ENCODE peak calls at places on chromosomes 1 and 21, in ten cellular contexts. D is cardiac muscle cell, Q is uterus, J is fibroblast of pulmonary artery, K is DND-41, X is Panc1, Y is lung, T is GM06990, H is RWPE2, M is AG04450. L is an unnamed sample.

GRCh38 chr1:195763907-195764183 is 844.4 kb downstream of the KCNT2 start:
- DNase-seq in D (no peak), Q (no peak), J (no peak), K (no peak), X (no peak), Y (no peak), T (no peak), H (no peak), M (no peak), L (no peak)

GRCh38 chr1:57235782-57236181 is 188.1 kb downstream of the DAB1 start:
- DNase-seq in D (no peak), Q (no peak), J (no peak), K (no peak), X (no peak), Y (no peak), T (no peak), H (no peak), M (no peak), L (no peak)

GRCh38 chr1:198491028-198491427 is 49.5 kb downstream of the ATP6V1G3 start:
- DNase-seq in D (no peak), Q (no peak), J (no peak), K (no peak), X (no peak), Y (no peak), T (no peak), H (no peak), M (no peak), L (no peak)

GRCh38 chr1:171780583-171781166 is 785 bp upstream of the METTL13 start:
- DNase-seq in D (no peak), Q (no peak), J (no peak), K (peak; percentile 31), X (no peak), Y (no peak), T (no peak), H (no peak), M (no peak), L (no peak)

GRCh38 chr21:35354078-35354477 is 305.0 kb upstream of the RUNX1 start:
- DNase-seq in D (no peak), Q (no peak), J (no peak), K (no peak), X (no peak), Y (no peak), T (no peak), H (no peak), M (no peak), L (no peak)

GRCh38 chr21:41737656-41738324 is 29.1 kb downstream of the RIPK4 start:
- DNase-seq in D (no peak), Q (no peak), J (no peak), K (no peak), X (no peak), Y (no peak), T (no peak), H (no peak), M (no peak), L (no peak)

GRCh38 chr1:29388884-29389283 is 152.6 kb downstream of the PTPRU start:
- DNase-seq in D (no peak), Q (no peak), J (no peak), K (no peak), X (no peak), Y (no peak), T (no peak), H (no peak), M (no peak), L (no peak)

GRCh38 chr1:184379111-184379752 is 7.6 kb upstream of the C1orf21 start:
- DNase-seq in D (no peak), Q (no peak), J (no peak), K (no peak), X (no peak), Y (no peak), T (no peak), H (no peak), M (no peak), L (peak; percentile 14)

GRCh38 chr1:42201986-42202385 is 37.4 kb upstream of the GUCA2A start:
- DNase-seq in D (no peak), Q (no peak), J (no peak), K (no peak), X (no peak), Y (no peak), T (no peak), H (no peak), M (no peak), L (no peak)
- H3K4me3 ChIP-seq in D (no peak overlapping the region), Q (no peak overlapping the region), J (no peak overlapping the region), K (no peak overlapping the region), X (no peak overlapping the region), Y (no peak overlapping the region), T (no peak overlapping the region), H (no peak overlapping the region), M (no peak overlapping the region), L (no peak overlapping the region)

GRCh38 chr1:207050768-207051614 is at the start of gene YOD1:
- DNase-seq in D (peak; percentile 94), Q (peak; percentile 91), J (peak; percentile 95), K (peak; percentile 83), X (peak; percentile 88), Y (peak; percentile 94), T (peak; percentile 88), H (peak; percentile 89), M (peak; percentile 80), L (peak; percentile 95)

GRCh38 chr1:207051615-207051943 is 571 bp upstream of the YOD1 start:
- DNase-seq in D (no peak), Q (no peak), J (no peak), K (no peak), X (no peak), Y (no peak), T (no peak), H (no peak), M (no peak), L (no peak)

GRCh38 chr1:207054476-207054875 is 1.4 kb downstream of the PFKFB2 start:
- DNase-seq in D (no peak), Q (no peak), J (no peak), K (no peak), X (no peak), Y (no peak), T (no peak), H (no peak), M (no peak), L (peak; percentile 36)

GRCh38 chr1:207050428-207050767 is 610 bp downstream of the YOD1 start:
- DNase-seq in D (no peak), Q (peak; percentile 30), J (no peak), K (peak; percentile 31), X (no peak), Y (no peak), T (no peak), H (no peak), M (no peak), L (no peak)

GRCh38 chr1:207052736-207053545 is at the start of gene PFKFB2:
- DNase-seq in D (peak; percentile 95), Q (peak; percentile 97), J (peak; percentile 96), K (peak; percentile 80), X (peak; percentile 93), Y (peak; percentile 99), T (peak; percentile 89), H (peak; percentile 100), M (peak; percentile 69), L (peak; percentile 93)
- TF ChIP-seq CTCF in D (no peak), Q (peak; percentile 31), J (no peak), K (no peak), X (no peak), Y (no peak), T (no peak), H (peak; percentile 17), M (no peak), L (peak; percentile 6)

GRCh38 chr1:15153184-15153841 is at the start of gene TMEM51:
- DNase-seq in D (peak; percentile 75), Q (peak; percentile 47), J (peak; percentile 64), K (no peak), X (no peak), Y (peak; percentile 62), T (no peak), H (peak; percentile 75), M (no peak), L (no peak)

GRCh38 chr1:15151377-15151806 is 2.2 kb upstream of the TMEM51 start:
- DNase-seq in D (no peak), Q (no peak), J (no peak), K (no peak), X (no peak), Y (no peak), T (no peak), H (no peak), M (no peak), L (no peak)

GRCh38 chr1:15152318-15153183 is 996 bp upstream of the TMEM51 start:
- DNase-seq in D (peak; percentile 91), Q (peak; percentile 83), J (peak; percentile 89), K (no peak), X (peak; percentile 69), Y (peak; percentile 83), T (no peak), H (peak; percentile 85), M (peak; percentile 74), L (peak; percentile 48)

GRCh38 chr1:15150376-15150775 is 3.2 kb upstream of the TMEM51 start:
- DNase-seq in D (no peak), Q (no peak), J (no peak), K (no peak), X (no peak), Y (no peak), T (no peak), H (no peak), M (no peak), L (no peak)

GRCh38 chr1:15151871-15152270 is 1.7 kb upstream of the TMEM51 start:
- DNase-seq in D (no peak), Q (no peak), J (no peak), K (no peak), X (no peak), Y (no peak), T (no peak), H (no peak), M (no peak), L (no peak)
- H3K4me3 ChIP-seq in D (peak overlapping the region; percentile 67), Q (no peak overlapping the region), J (no peak overlapping the region), K (no peak overlapping the region), X (peak overlapping the region; percentile 68), Y (no peak overlapping the region), T (no peak overlapping the region), H (peak overlapping the region; percentile 69), M (peak overlapping the region; percentile 41), L (no peak overlapping the region)

GRCh38 chr1:67997746-67998145 is 52.7 kb downstream of the DIRAS3 start:
- DNase-seq in D (no peak), Q (no peak), J (no peak), K (no peak), X (no peak), Y (no peak), T (no peak), H (no peak), M (no peak), L (no peak)

DNA sequence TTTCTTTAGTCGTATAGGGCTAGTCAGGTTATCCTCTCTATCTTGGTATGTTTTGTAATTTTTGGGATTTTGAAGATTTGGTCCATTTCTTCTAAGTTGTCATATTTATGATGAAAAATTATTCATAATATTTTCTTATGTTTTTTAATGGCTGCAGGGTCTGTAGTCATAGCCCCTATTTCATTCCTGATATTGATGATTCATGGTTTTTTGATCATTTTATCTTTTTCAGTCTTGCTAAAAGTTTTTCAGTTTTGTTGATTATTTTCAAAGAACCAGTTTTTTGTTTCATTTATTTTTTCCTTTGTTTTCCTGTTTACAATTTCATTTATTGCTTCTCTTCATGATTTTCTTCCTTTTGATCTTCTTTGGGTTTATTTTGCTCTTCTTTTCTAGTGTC is 50.2 kb downstream of the DIRAS3 start:
- DNase-seq in D (no peak), Q (no peak), J (no peak), K (no peak), X (no peak), Y (no peak), T (no peak), H (no peak), M (no peak), L (no peak)
- TF ChIP-seq CTCF in D (no peak), Q (no peak), J (no peak), K (no peak), X (no peak), Y (no peak), T (no peak), H (no peak), M (no peak), L (no peak)